ENCODE peak calls at places on chromosomes 11 and 22, in seven cellular contexts. A is type B pancreatic cell, F is HCT116, X is astrocyte of the spinal cord, V is GM20000, N is mammary epithelial cell, R is fibroblast of mammary gland. O is an unnamed sample.

GRCh38 chr11:70532728-70533127 is 134.4 kb downstream of the CTTN start:
- DNase-seq in X (peak; percentile 18), N (no peak), A (no peak), V (no peak), F (no peak), R (peak; percentile 15), O (no peak)

GRCh38 chr11:47390084-47390760 is 11.9 kb upstream of the SPI1 start:
- DNase-seq in F (no peak), V (no peak), N (no peak), X (no peak), A (no peak), R (no peak), O (no peak)

GRCh38 chr22:37312549-37313183 is 30.4 kb downstream of the CYTH4 start:
- DNase-seq in F (no peak), A (no peak), R (no peak), V (no peak), X (no peak), N (no peak), O (no peak)

GRCh38 chr11:65300621-65301290 is 13.9 kb upstream of the CDC42EP2 start:
- DNase-seq in V (no peak), N (no peak), X (no peak), R (no peak), F (no peak), A (no peak), O (no peak)

GRCh38 chr22:18954941-18955571 is 19.0 kb upstream of the PRODH start:
- DNase-seq in X (no peak), V (no peak), R (no peak), N (no peak), F (no peak), A (no peak), O (no peak)

GRCh38 chr22:36201630-36202312 is at the start of gene APOL4:
- DNase-seq in X (no peak), V (no peak), R (peak; percentile 59), N (no peak), F (no peak), A (no peak), O (no peak)

GRCh38 chr22:44085743-44086741 is 61.9 kb downstream of the PARVB start:
- DNase-seq in X (peak; percentile 64), A (no peak), F (peak; percentile 52), V (peak; percentile 66), N (peak; percentile 69), R (peak; percentile 73), O (no peak)

GRCh38 chr11:122803306-122803705 is 35.0 kb upstream of the CRTAM start:
- DNase-seq in V (no peak), N (peak; percentile 100), X (peak; percentile 73), F (no peak), R (peak; percentile 87), A (no peak), O (no peak)

GRCh38 chr11:43643898-43644625 is 36.5 kb upstream of the HSD17B12 start:
- DNase-seq in X (peak; percentile 84), A (peak; percentile 84), N (peak; percentile 76), R (peak; percentile 81), V (peak; percentile 87), F (peak; percentile 69), O (peak; percentile 77)

GRCh38 chr11:123547180-123547579 is 107.2 kb downstream of the SCN3B start:
- DNase-seq in V (peak; percentile 61), X (no peak), F (no peak), R (no peak), A (no peak), N (no peak), O (no peak)

GRCh38 chr22:31020334-31020733 is 51.3 kb downstream of the TUG1 start:
- DNase-seq in V (no peak), X (no peak), F (no peak), A (no peak), R (no peak), N (no peak), O (no peak)

GRCh38 chr22:35092146-35092805 is 26.3 kb downstream of the ISX start:
- DNase-seq in V (no peak), F (no peak), R (no peak), A (no peak), N (no peak), X (no peak), O (no peak)

GRCh38 chr11:2954263-2954662 is 25.0 kb upstream of the PHLDA2 start:
- DNase-seq in F (no peak), V (no peak), A (no peak), R (no peak), N (no peak), X (no peak), O (no peak)

GRCh38 chr11:43282607-43283440 is 29.0 kb upstream of the API5 start:
- DNase-seq in A (no peak), F (peak; percentile 22), V (peak; percentile 53), X (peak; percentile 43), N (peak; percentile 6), R (peak; percentile 33), O (peak; percentile 64)

GRCh38 chr22:29979645-29980303 is 96.8 kb downstream of the MTMR3 start:
- DNase-seq in X (no peak), V (peak; percentile 31), A (no peak), N (no peak), R (no peak), F (no peak), O (no peak)

GRCh38 chr11:9274499-9275228 is 9.5 kb upstream of the DENND5A start:
- DNase-seq in F (no peak), R (no peak), V (no peak), A (no peak), X (no peak), N (no peak), O (no peak)

GRCh38 chr11:114179234-114179941 is 116.8 kb upstream of the NNMT start:
- DNase-seq in X (peak; percentile 95), N (no peak), R (peak; percentile 99), F (no peak), A (no peak), V (no peak), O (no peak)

GRCh38 chr22:39665229-39665628 is 94.7 kb downstream of the CACNA1I start:
- DNase-seq in N (no peak), V (no peak), F (no peak), A (no peak), R (no peak), X (no peak), O (no peak)

GRCh38 chr22:44109417-44109816 is 71.3 kb upstream of the PARVG start:
- DNase-seq in V (no peak), N (no peak), R (no peak), X (no peak), F (no peak), A (no peak), O (no peak)

GRCh38 chr11:8167796-8168195 is 1.0 kb downstream of the RIC3 start:
- DNase-seq in R (peak; percentile 18), X (peak; percentile 6), A (no peak), F (no peak), N (peak; percentile 8), V (no peak), O (no peak)

GRCh38 chr11:85307381-85307780 is 319.8 kb downstream of the DLG2 start:
- DNase-seq in X (peak; percentile 10), N (no peak), V (no peak), F (no peak), R (peak; percentile 58), A (no peak), O (no peak)

GRCh38 chr11:112162761-112163669 is 879 bp downstream of the IL18 start:
- DNase-seq in F (no peak), R (no peak), A (no peak), X (peak; percentile 60), V (no peak), N (peak; percentile 80), O (no peak)

GRCh38 chr11:70138403-70138802 is 60.3 kb downstream of the ANO1 start:
- DNase-seq in R (no peak), V (no peak), N (no peak), F (no peak), X (no peak), A (no peak), O (no peak)

GRCh38 chr11:102518296-102519094 is 12.1 kb downstream of the MMP7 start:
- DNase-seq in F (no peak), N (peak; percentile 24), A (no peak), V (no peak), R (no peak), X (no peak), O (no peak)
- TF ChIP-seq CTCF in F (peak; percentile 32), N (peak; percentile 34), A (no peak), V (no peak), R (peak; percentile 25), X (peak; percentile 1), O (no peak)

GRCh38 chr11:66857234-66857926 is 516 bp downstream of the LRFN4 start:
- DNase-seq in V (peak; percentile 72), N (peak; percentile 19), R (no peak), X (no peak), F (no peak), A (no peak), O (no peak)

GRCh38 chr11:66855574-66856495 is 1.0 kb upstream of the LRFN4 start:
- DNase-seq in N (peak; percentile 82), R (peak; percentile 86), F (peak; percentile 82), X (peak; percentile 94), V (peak; percentile 100), A (peak; percentile 94), O (peak; percentile 84)

GRCh38 chr11:66857927-66858185 is 992 bp downstream of the LRFN4 start:
- DNase-seq in A (no peak), X (no peak), R (no peak), V (no peak), N (no peak), F (no peak), O (no peak)

GRCh38 chr11:66858186-66858938 is 1.5 kb downstream of the LRFN4 start:
- DNase-seq in R (no peak), N (no peak), X (no peak), A (no peak), V (peak; percentile 45), F (no peak), O (no peak)

DNA sequence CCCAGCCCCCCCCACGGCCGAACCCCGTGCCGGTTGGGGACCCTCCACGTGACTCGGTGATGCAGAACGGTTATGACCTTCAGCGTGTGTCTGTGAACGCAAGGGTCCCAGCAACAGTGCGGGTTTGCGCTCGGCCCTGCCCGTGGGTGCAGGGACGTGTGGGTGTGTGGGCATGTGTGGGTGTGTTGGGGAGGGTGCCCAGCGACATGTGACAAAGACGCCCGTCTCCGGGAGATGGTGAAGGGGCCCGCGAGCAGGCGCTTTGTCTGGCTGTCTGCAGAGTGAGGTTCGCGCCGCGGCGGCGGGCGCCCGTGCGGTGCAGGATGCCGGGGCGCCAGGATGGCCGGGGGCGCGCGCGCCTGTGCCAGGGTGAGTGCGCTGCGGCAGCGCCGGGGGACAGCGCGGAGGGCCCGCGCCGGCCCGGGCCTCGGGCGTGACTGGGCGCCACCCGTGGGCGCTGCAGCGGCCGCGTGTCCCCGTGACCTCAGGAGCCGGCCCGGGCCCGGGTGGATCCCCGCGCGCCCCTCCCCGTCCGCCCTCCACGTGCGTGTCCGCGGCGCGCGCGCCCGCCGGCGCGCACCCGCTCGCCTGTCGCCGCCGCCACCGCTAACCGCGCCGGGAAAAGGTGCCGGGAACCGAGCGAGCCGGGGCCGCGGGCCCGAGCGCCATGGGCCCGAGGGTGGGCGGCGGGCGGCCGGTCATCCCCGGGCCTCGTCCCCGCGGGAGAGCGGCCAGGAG is at the start of gene LRFN4:
- DNase-seq in X (no peak), V (peak; percentile 85), A (no peak), R (no peak), F (no peak), N (peak; percentile 58), O (no peak)
- TF ChIP-seq CTCF in X (no peak), V (no peak), A (no peak), R (no peak), F (no peak), N (no peak), O (no peak)

GRCh38 chr11:10750838-10751580 is at the start of gene CTR9:
- DNase-seq in R (peak; percentile 92), X (peak; percentile 95), A (peak; percentile 96), N (peak; percentile 94), V (peak; percentile 85), F (peak; percentile 83), O (peak; percentile 91)
- TF ChIP-seq CTCF in R (peak; percentile 8), X (peak; percentile 31), A (peak; percentile 24), N (peak; percentile 43), V (no peak), F (no peak), O (no peak)

GRCh38 chr22:27372969-27373670 is 428.4 kb downstream of the MN1 start:
- DNase-seq in A (peak; percentile 77), R (no peak), X (no peak), V (no peak), F (no peak), N (no peak), O (peak; percentile 82)
- TF ChIP-seq CTCF in A (peak; percentile 71), R (no peak), X (no peak), V (no peak), F (no peak), N (no peak), O (peak; percentile 59)